ENCODE peak calls at places on chromosomes 4 and X, in five cellular contexts. Q is heart right ventricle, F is breast epithelium, U is Karpas-422, V is mammary epithelial cell. S is an unnamed sample.
A peak's percentile ranks its signal among the peaks of the same experiment; 100 is the strongest.

GRCh38 chr4:118968006-118968405 is 79.4 kb downstream of the SYNPO2 start:
- DNase-seq in V (peak; percentile 48), F (no peak), U (peak; percentile 72), Q (no peak), S (no peak)

GRCh38 chr4:1534876-1535526 is 128.8 kb upstream of the NKX1-1 start:
- DNase-seq in F (no peak), V (no peak), Q (peak; percentile 6), U (no peak), S (no peak)

GRCh38 chr4:94819371-94819770 is 61.6 kb downstream of the BMPR1B start:
- DNase-seq in V (no peak), Q (no peak), F (no peak), U (no peak), S (no peak)

GRCh38 chr4:113781439-113782040 is 20.0 kb upstream of the CAMK2D start:
- DNase-seq in F (no peak), V (no peak), Q (no peak), U (peak; percentile 79), S (no peak)

GRCh38 chr4:6910960-6911874 is 1.6 kb downstream of the TBC1D14 start:
- DNase-seq in V (no peak), F (no peak), Q (no peak), U (no peak), S (no peak)

GRCh38 chrX:68490644-68491043 is 8.2 kb upstream of the YIPF6 start:
- DNase-seq in F (no peak), U (peak; percentile 46), V (peak; percentile 30), Q (no peak), S (no peak)

GRCh38 chr4:188403272-188403671 is 264.0 kb downstream of the TRIML1 start:
- DNase-seq in V (peak; percentile 41), F (no peak), Q (no peak), U (peak; percentile 54), S (no peak)

GRCh38 chrX:151870603-151871002 is 42.1 kb upstream of the MAGEA4 start:
- DNase-seq in V (peak; percentile 55), U (no peak), F (no peak), Q (no peak), S (no peak)

GRCh38 chr4:152937535-152938236 is 1.6 kb downstream of the FHDC1 start:
- DNase-seq in V (peak; percentile 58), F (no peak), U (no peak), Q (peak; percentile 35), S (no peak)

GRCh38 chrX:45428816-45429215 is 228.1 kb upstream of the DIPK2B start:
- DNase-seq in V (no peak), F (no peak), Q (no peak), U (no peak), S (no peak)

GRCh38 chr4:168498259-168498658 is 1.4 kb downstream of the PALLD start:
- DNase-seq in V (no peak), F (no peak), U (no peak), Q (no peak), S (no peak)

GRCh38 chr4:8478801-8479744 is 38.5 kb downstream of the TRMT44 start:
- DNase-seq in V (no peak), U (no peak), Q (no peak), F (no peak), S (no peak)

GRCh38 chr4:125085-125820 is 952 bp downstream of the ZNF718 start:
- DNase-seq in F (no peak), U (no peak), Q (peak; percentile 43), V (peak; percentile 54), S (no peak)

GRCh38 chr4:112521123-112522116 is 5.4 kb upstream of the NEUROG2 start:
- DNase-seq in Q (no peak), U (no peak), F (no peak), V (no peak), S (no peak)

GRCh38 chrX:17655232-17656034 is 81.9 kb upstream of the SCML1 start:
- DNase-seq in Q (peak; percentile 11), U (no peak), F (no peak), V (peak; percentile 21), S (no peak)

GRCh38 chrX:123993326-123993725 is 31.8 kb downstream of the STAG2 start:
- DNase-seq in F (no peak), U (no peak), Q (no peak), V (peak; percentile 79), S (no peak)

GRCh38 chr4:10182446-10183424 is 66.1 kb upstream of the WDR1 start:
- DNase-seq in Q (no peak), U (no peak), V (no peak), F (no peak), S (no peak)

GRCh38 chrX:70479970-70480659 is 35.5 kb downstream of the DLG3 start:
- DNase-seq in F (no peak), Q (no peak), V (no peak), U (no peak), S (no peak)

GRCh38 chr4:151409470-151410313 is 716 bp downstream of the FHIP1A start:
- DNase-seq in Q (peak; percentile 21), V (peak; percentile 96), U (no peak), F (no peak), S (no peak)

GRCh38 chrX:93673869-93674271 is at the start of gene FAM133A:
- DNase-seq in F (no peak), Q (no peak), U (no peak), V (peak; percentile 1), S (no peak)

GRCh38 chr4:184795214-184795844 is 30.4 kb downstream of the ACSL1 start:
- DNase-seq in U (no peak), V (no peak), Q (no peak), F (no peak), S (no peak)
- H3K27ac ChIP-seq in U (no peak overlapping the region), V (no peak overlapping the region), Q (peak overlapping the region; percentile 40), F (peak overlapping the region; percentile 48), S (no peak overlapping the region)

GRCh38 chr4:3046149-3046548 is 28.2 kb downstream of the HTT-AS start:
- DNase-seq in V (no peak), Q (no peak), U (peak; percentile 88), F (no peak), S (no peak)

GRCh38 chr4:3043272-3044020 is 30.9 kb downstream of the HTT-AS start:
- DNase-seq in F (no peak), Q (no peak), V (no peak), U (no peak), S (no peak)

GRCh38 chr4:3044812-3045499 is 29.4 kb downstream of the HTT-AS start:
- DNase-seq in F (no peak), U (no peak), Q (no peak), V (no peak), S (no peak)

GRCh38 chr4:3046623-3047022 is 27.7 kb downstream of the HTT-AS start:
- DNase-seq in V (no peak), Q (no peak), F (no peak), U (no peak), S (no peak)

DNA sequence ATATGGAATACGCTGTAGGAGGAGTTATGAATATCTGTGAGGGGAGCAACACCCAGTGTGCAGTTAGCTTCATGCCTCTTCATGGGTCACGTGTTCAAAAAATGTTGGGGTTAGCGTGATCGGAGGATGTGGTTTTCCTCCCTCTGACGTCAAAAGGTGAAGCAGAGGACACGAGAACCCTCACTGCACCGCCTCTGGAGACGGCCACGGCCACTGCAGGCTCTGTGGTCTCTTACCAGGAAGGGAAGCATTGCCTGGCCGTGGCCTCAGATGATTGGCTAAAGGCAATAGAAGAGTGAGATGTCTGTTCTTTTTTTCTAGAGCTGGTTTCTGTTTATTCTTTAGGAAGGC is 28.9 kb downstream of the HTT-AS start:
- DNase-seq in F (no peak), V (peak; percentile 28), Q (peak; percentile 46), U (peak; percentile 54), S (no peak)
- H3K27ac ChIP-seq in F (no peak overlapping the region), V (no peak overlapping the region), Q (no peak overlapping the region), U (peak overlapping the region; percentile 64), S (no peak overlapping the region)

DNA sequence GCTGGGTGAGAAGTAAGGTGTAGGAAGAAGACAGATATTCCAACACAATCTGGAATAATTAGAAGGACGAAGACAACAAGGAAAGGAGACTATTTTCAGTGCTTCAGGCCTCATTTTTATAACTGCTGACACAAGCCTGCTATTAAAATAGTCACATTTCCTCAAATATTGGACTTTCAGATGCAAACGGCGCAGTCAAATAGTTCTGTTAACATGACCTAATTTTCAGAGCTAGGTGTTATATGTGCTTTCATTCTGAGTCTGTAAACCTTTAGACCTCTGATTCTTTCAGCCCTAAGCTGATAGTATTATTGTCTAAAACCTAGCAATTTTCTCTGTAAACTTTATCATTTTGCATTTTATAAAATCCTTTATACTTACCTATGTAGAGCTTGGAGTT is 261.5 kb downstream of the IL1RAPL1 start:
- DNase-seq in V (no peak), U (no peak), Q (no peak), F (no peak), S (no peak)
- H3K27ac ChIP-seq in V (no peak overlapping the region), U (no peak overlapping the region), Q (no peak overlapping the region), F (no peak overlapping the region), S (peak overlapping the region; percentile 75)

GRCh38 chr4:39591290-39591689 is 47.4 kb downstream of the SMIM14 start:
- DNase-seq in F (no peak), Q (no peak), V (peak; percentile 31), U (peak; percentile 71), S (no peak)
- H3K27ac ChIP-seq in F (no peak overlapping the region), Q (no peak overlapping the region), V (no peak overlapping the region), U (no peak overlapping the region), S (no peak overlapping the region)

S was measured in caudate nucleus.